ENCODE peak calls at places on chromosomes 1 and 21, in four cellular contexts. P is sigmoid colon, U is K562, I is suprapubic skin. E is an unnamed sample.

GRCh38 chr1:93801471-93801870 is 77.5 kb downstream of the DNTTIP2 start:
- DNase-seq in P (no peak), U (no peak), I (no peak), E (no peak)

GRCh38 chr1:58584082-58584895 is 7.2 kb upstream of the TACSTD2 start:
- DNase-seq in U (peak; percentile 51), I (no peak), P (peak; percentile 90), E (peak; percentile 45)

GRCh38 chr1:235011064-235011598 is 117.5 kb downstream of the TOMM20 start:
- DNase-seq in U (no peak), I (peak; percentile 37), P (no peak), E (no peak)

GRCh38 chr1:62384276-62385005 is 52.4 kb upstream of the USP1 start:
- DNase-seq in I (no peak), P (no peak), U (no peak), E (peak; percentile 29)

GRCh38 chr21:42269382-42269781 is 45.8 kb downstream of the TFF3 start:
- DNase-seq in P (no peak), I (no peak), U (no peak), E (no peak)

GRCh38 chr21:21971384-21971783 is 973.2 kb downstream of the NCAM2 start:
- DNase-seq in I (no peak), U (no peak), P (no peak), E (no peak)

GRCh38 chr1:180176965-180177364 is 22.3 kb downstream of the QSOX1 start:
- DNase-seq in P (no peak), I (no peak), U (no peak), E (no peak)

GRCh38 chr1:199202331-199202730 is 563.5 kb downstream of the PTPRC start:
- DNase-seq in I (no peak), U (no peak), P (no peak), E (no peak)

GRCh38 chr1:115454835-115455511 is 116.9 kb upstream of the NGF start:
- DNase-seq in P (peak; percentile 81), U (no peak), I (no peak), E (no peak)

GRCh38 chr1:176785046-176785445 is 322.1 kb downstream of the PAPPA2 start:
- DNase-seq in U (no peak), P (no peak), I (no peak), E (no peak)

GRCh38 chr1:95451904-95452303 is 217.9 kb downstream of the RWDD3 start:
- DNase-seq in P (no peak), U (no peak), I (no peak), E (no peak)

GRCh38 chr1:230163205-230163604 is 96.2 kb downstream of the GALNT2 start:
- DNase-seq in P (peak; percentile 88), U (no peak), I (no peak), E (no peak)

GRCh38 chr21:43332461-43332860 is 94.5 kb downstream of the SIK1 start:
- DNase-seq in U (no peak), I (no peak), P (no peak), E (no peak)

GRCh38 chr1:36911631-36912364 is 122.5 kb downstream of the GRIK3 start:
- DNase-seq in I (no peak), U (no peak), P (no peak), E (no peak)

GRCh38 chr1:226699166-226699565 is 39.9 kb downstream of the ITPKB start:
- DNase-seq in U (no peak), P (no peak), I (no peak), E (no peak)

GRCh38 chr1:36225298-36225899 is 1.2 kb downstream of the THRAP3 start:
- DNase-seq in I (no peak), U (no peak), P (no peak), E (no peak)

GRCh38 chr1:62307516-62308492 is 11.4 kb downstream of the KANK4 start:
- DNase-seq in I (no peak), P (no peak), U (no peak), E (no peak)

GRCh38 chr1:39407496-39407888 is 83.9 kb upstream of the BMP8A start:
- DNase-seq in I (no peak), U (no peak), P (no peak), E (no peak)

GRCh38 chr1:168428063-168428731 is 115.6 kb downstream of the XCL2 start:
- DNase-seq in I (no peak), P (peak; percentile 85), U (no peak), E (no peak)

GRCh38 chr21:14968029-14968428 is 96.8 kb downstream of the NRIP1 start:
- DNase-seq in P (no peak), U (no peak), I (no peak), E (no peak)

GRCh38 chr1:47243910-47244309 is 11.9 kb upstream of the TAL1 start:
- DNase-seq in I (no peak), P (no peak), U (no peak), E (no peak)

GRCh38 chr1:67355745-67356424 is 48.2 kb downstream of the IL12RB2 start:
- DNase-seq in U (peak; percentile 85), I (no peak), P (no peak), E (no peak)

GRCh38 chr1:15735304-15736034 is 589 bp upstream of the SLC25A34 start:
- DNase-seq in U (no peak), P (no peak), I (no peak), E (peak; percentile 65)

GRCh38 chr1:15337656-15338402 is 71.9 kb upstream of the EFHD2 start:
- DNase-seq in P (no peak), U (no peak), I (no peak), E (no peak)

GRCh38 chr1:203316626-203317093 is 11.3 kb downstream of the BTG2 start:
- DNase-seq in I (no peak), P (peak; percentile 54), U (peak; percentile 57), E (peak; percentile 85)

GRCh38 chr21:32981096-32981495 is 44.6 kb upstream of the OLIG2 start:
- DNase-seq in U (no peak), I (no peak), P (no peak), E (no peak)

GRCh38 chr1:70778056-70778762 is 269.4 kb downstream of the PTGER3 start:
- DNase-seq in P (no peak), I (no peak), U (no peak), E (no peak)

GRCh38 chr1:57431400-57431799 is 7.5 kb upstream of the DAB1 start:
- DNase-seq in U (no peak), P (no peak), I (no peak), E (no peak)
- TF ChIP-seq POLR2AphosphoS5 in U (no peak), P (no peak), I (no peak), E (no peak)

DNA sequence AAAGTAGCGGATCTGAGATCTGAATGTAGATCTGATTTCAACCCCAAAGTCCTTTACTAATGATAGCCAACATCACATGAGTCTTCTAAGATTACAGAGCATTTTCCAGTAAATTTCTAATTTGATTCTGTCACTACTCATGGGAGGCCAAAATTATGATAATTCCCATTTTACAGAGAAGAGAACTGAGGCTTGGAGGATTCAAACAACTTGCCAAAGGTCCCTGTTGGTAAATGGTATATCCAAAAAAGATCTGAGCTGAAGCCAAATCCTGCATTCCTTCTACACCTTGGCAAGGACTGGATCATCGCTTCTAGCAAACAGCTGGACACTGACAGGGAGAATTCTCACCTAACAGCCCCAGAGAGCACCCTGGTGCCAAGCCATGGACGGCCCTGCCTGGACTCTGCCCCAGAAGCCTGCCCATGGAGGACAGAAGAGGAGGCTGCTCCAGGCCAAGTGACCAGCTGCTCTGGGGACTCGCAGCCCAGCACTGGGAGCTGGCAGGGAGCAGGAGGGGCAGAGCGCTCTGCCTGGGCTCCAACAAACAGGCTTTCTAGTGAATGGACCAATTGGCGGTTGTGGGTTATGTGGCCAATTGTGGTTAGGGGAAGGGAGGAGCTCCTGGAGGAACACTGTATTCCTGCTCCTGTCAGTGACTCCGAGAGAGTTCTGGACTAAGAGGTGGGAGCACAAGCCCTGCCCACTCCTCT is 6.4 kb upstream of the CSF1 start:
- DNase-seq in I (no peak), U (no peak), P (no peak), E (peak; percentile 42)
- TF ChIP-seq POLR2AphosphoS5 in I (no peak), U (no peak), P (no peak), E (no peak)

DNA sequence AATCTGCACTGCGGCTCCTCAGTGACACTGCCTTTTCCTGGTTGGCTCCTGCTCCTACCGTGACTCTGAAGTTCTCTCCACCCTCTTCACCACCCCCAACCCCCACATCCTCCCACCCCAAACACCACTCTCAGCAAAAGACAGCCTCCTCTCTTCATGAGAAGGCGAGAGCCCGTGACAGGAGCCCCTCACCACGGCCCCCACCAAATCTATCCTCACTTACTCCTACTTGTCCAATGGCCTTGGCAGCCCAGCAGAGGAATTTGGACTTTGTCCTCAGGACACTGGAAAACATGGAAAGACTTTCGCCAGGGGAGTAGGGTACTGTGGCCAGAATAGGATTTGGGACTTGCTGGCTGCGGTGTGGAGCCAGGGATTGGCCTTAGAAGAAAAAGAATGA is 6.9 kb downstream of the TMEM125 start:
- DNase-seq in P (peak; percentile 28), U (no peak), I (peak; percentile 52), E (peak; percentile 69)
- TF ChIP-seq POLR2AphosphoS5 in P (no peak), U (no peak), I (no peak), E (no peak)

GRCh38 chr1:43363283-43363934 is 4.4 kb downstream of the ELOVL1 start:
- DNase-seq in U (peak; percentile 44), P (no peak), I (no peak), E (no peak)
- TF ChIP-seq POLR2AphosphoS5 in U (peak; percentile 72), P (no peak), I (no peak), E (no peak)

GRCh38 chr1:110477445-110477957 is 26.6 kb downstream of the PROK1 start:
- DNase-seq in U (no peak), P (no peak), I (no peak), E (no peak)

GRCh38 chr1:110477041-110477440 is 26.1 kb downstream of the PROK1 start:
- DNase-seq in P (no peak), U (no peak), I (no peak), E (no peak)

GRCh38 chr1:110474444-110474843 is 23.5 kb downstream of the PROK1 start:
- DNase-seq in I (no peak), P (no peak), U (no peak), E (no peak)

GRCh38 chr1:110476028-110476765 is 25.2 kb downstream of the PROK1 start:
- DNase-seq in I (no peak), P (no peak), U (no peak), E (no peak)

DNA sequence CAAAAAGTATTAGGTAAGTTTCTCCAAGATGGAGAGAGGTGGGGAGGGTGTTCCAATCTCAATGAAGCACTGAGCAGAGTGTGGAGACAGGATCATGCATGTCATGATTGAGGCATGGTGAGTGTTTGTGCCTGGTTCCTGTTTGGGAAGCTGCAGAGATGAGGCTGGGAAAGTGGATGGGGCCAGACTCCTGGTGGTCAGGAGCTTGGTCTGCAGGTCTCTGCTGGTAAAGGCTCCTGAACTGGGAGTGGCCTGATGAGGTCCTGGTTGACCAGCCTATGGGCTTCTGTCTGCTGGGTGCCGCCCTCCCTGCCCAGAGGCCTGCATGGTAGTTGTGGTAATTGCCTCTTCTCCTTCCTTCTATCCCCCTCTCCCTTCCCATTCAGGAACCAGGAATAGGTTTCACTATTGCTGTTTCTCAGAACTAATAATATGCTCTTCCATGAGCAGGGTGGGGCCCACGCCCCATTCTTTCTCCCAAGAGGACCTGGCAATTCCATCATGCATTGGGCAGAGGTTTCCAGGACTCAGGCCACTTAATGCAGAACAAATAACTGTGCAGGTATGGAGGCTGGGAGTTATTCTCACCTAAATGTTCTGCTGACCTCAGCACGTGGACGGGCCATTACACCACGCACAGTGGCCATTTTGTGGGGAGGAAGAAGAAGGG is 24.5 kb downstream of the PROK1 start:
- DNase-seq in P (no peak), I (no peak), U (no peak), E (no peak)
- TF ChIP-seq POLR2AphosphoS5 in P (no peak), I (no peak), U (no peak), E (no peak)